ENCODE peak calls at places on chromosomes 12 and 14, in four cellular contexts. R, E, I and O are unnamed samples. For H3K9me3 and H3K4me1, the result is how much of the 10 kb centered on the place peaks cover.

GRCh38 chr14:106094654-106095189 is 568.3 kb downstream of the TMEM121 start:
- DNase-seq in R (no peak), E (no peak), I (no peak), O (no peak)

GRCh38 chr12:128825845-128826244 is 2.1 kb upstream of the SLC15A4 start:
- DNase-seq in R (no peak), E (no peak), I (no peak), O (no peak)

GRCh38 chr14:77903233-77903632 is 103.3 kb downstream of the ADCK1 start:
- DNase-seq in R (no peak), E (no peak), I (no peak), O (no peak)

GRCh38 chr12:15978431-15978950 is 67.4 kb downstream of the DERA start:
- DNase-seq in R (no peak), E (no peak), I (no peak), O (no peak)

GRCh38 chr14:86057018-86057667 is 527.2 kb downstream of the FLRT2 start:
- DNase-seq in R (no peak), E (no peak), I (no peak), O (no peak)

GRCh38 chr14:55411426-55412389 is at the start of gene ATG14:
- DNase-seq in R (peak), E (peak), I (peak), O (peak)

GRCh38 chr12:132285991-132286681 is 43.3 kb downstream of the GALNT9 start:
- DNase-seq in R (peak), E (peak), I (peak), O (no peak)

GRCh38 chr12:48165089-48166031 is 8.0 kb upstream of the ASB8 start:
- DNase-seq in R (no peak), E (no peak), I (no peak), O (no peak)

GRCh38 chr14:71166434-71166833 is 259.2 kb downstream of the PCNX1 start:
- DNase-seq in R (no peak), E (no peak), I (no peak), O (no peak)

GRCh38 chr14:44107156-44107555 is 399.9 kb downstream of the FSCB start:
- DNase-seq in R (no peak), E (no peak), I (no peak), O (no peak)

GRCh38 chr14:73784065-73784987 is 67.3 kb upstream of the PTGR2 start:
- DNase-seq in R (no peak), E (no peak), I (no peak), O (no peak)

GRCh38 chr12:108858399-108859074 is 1.2 kb upstream of the SSH1 start:
- DNase-seq in R (peak), E (no peak), I (no peak), O (no peak)

GRCh38 chr12:93379432-93380308 is 1.9 kb downstream of the NUDT4 start:
- DNase-seq in R (no peak), E (no peak), I (no peak), O (no peak)

GRCh38 chr14:101072945-101073597 is 169.5 kb upstream of the RTL1 start:
- DNase-seq in R (peak), E (peak), I (peak), O (peak)

GRCh38 chr14:104437703-104438102 is 141.9 kb upstream of the C14orf180 start:
- DNase-seq in R (no peak), E (peak), I (no peak), O (no peak)

GRCh38 chr12:89421093-89421835 is 69.0 kb upstream of the DUSP6 start:
- DNase-seq in R (no peak), E (no peak), I (no peak), O (no peak)

GRCh38 chr12:44159211-44159610 is 323.3 kb downstream of the TMEM117 start:
- DNase-seq in R (no peak), E (no peak), I (no peak), O (no peak)

GRCh38 chr12:54988402-54989054 is 4.0 kb upstream of the TESPA1 start:
- DNase-seq in R (peak), E (peak), I (peak), O (no peak)

GRCh38 chr12:45669762-45670161 is 59.7 kb upstream of the ARID2 start:
- DNase-seq in R (no peak), E (no peak), I (no peak), O (no peak)

GRCh38 chr14:102095871-102096568 is 9.2 kb upstream of the HSP90AA1 start:
- DNase-seq in R (no peak), E (peak), I (no peak), O (no peak)

GRCh38 chr12:88650715-88651114 is 70.4 kb upstream of the KITLG start:
- DNase-seq in R (no peak), E (no peak), I (no peak), O (no peak)

GRCh38 chr14:94394594-94395305 is 6.3 kb upstream of the SERPINA1 start:
- DNase-seq in R (peak), E (no peak), I (no peak), O (no peak)

GRCh38 chr12:6167327-6168280 is 32.6 kb upstream of the CD9 start:
- DNase-seq in R (peak), E (peak), I (no peak), O (no peak)

GRCh38 chr12:12749433-12749832 is 32.3 kb downstream of the CDKN1B start:
- DNase-seq in R (no peak), E (no peak), I (no peak), O (no peak)

GRCh38 chr14:23022849-23023499 is 11.7 kb downstream of the PSMB5 start:
- DNase-seq in R (no peak), E (no peak), I (no peak), O (no peak)

GRCh38 chr14:23114669-23115491 is 4.2 kb downstream of the CEBPE start:
- DNase-seq in R (peak), E (no peak), I (no peak), O (peak)

GRCh38 chr12:47725893-47726292 is 603 bp upstream of the ENDOU start:
- DNase-seq in R (no peak), E (no peak), I (no peak), O (no peak)

GRCh38 chr14:86333506-86333905 is 803.6 kb downstream of the FLRT2 start:
- DNase-seq in R (no peak), E (no peak), I (no peak), O (no peak)

GRCh38 chr14:52043690-52044089 is 25.2 kb downstream of the NID2 start:
- DNase-seq in R (no peak), E (no peak), I (no peak), O (no peak)

GRCh38 chr12:120684523-120684932 is 2.4 kb upstream of the MLEC start:
- DNase-seq in R (no peak), E (no peak), I (no peak), O (no peak)

GRCh38 chr12:55742719-55743130 is at the start of gene GDF11:
- DNase-seq in R (peak), E (peak), I (peak), O (no peak)

GRCh38 chr12:61694214-61694613 is 566.0 kb upstream of the USP15 start:
- DNase-seq in R (no peak), E (no peak), I (no peak), O (no peak)
- H3K9me3 ChIP-seq in R (under half), E (under half), I (half or more), O (under half)

DNA sequence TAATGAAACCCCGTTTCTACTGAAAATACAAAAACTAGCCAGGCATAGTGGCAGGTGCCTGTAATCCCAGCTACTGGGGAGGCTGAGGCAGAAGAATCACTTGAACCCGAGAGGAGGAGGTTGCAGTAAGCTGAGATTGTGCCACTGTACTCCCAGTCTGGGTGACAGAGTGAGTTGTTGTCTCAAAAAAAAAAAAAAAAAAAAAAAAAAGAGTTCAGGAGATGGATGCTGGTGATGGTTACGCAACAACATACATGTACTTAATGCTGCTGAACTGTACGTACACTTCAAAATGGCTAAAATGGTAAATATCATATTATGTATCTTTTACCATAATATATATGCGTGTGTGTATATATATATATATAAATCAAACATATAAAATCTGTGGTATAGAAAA is 29.0 kb downstream of the ACTN1 start:
- DNase-seq in R (no peak), E (no peak), I (no peak), O (no peak)
- H3K4me1 ChIP-seq in R (under half), E (half or more), I (half or more), O (half or more)

DNA sequence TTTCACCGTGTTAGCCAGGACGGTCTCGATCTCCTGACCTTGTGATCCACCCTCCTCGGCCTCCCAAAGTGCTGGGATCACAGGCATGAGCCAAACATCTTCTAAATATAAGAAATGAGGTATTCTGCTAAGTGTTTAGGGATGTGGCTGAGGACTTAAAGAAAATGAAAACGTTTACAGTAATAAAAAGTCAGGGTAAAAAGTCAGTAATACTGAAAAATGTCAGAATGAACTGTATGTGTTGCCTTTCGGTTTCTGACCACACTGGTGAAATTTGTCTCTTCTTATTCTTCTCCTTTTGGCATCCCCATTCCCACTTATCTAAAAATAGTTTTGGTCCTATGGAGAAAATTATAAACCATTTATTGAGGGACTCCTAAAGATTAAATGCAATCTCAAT is 20.5 kb downstream of the TMEM116 start:
- DNase-seq in R (no peak), E (no peak), I (no peak), O (no peak)
- H3K27ac ChIP-seq in R (no peak), E (no peak), I (no peak), O (no peak)

GRCh38 chr14:24563505-24563904 is 12.5 kb downstream of the CTSG start:
- DNase-seq in R (no peak), E (no peak), I (no peak), O (no peak)
- H3K9me3 ChIP-seq in R (under half), E (under half), I (under half), O (under half)